ENCODE peak calls at places on chromosome 21, in seven cellular contexts. K is Peyer's patch, R is endodermal cell, E is IMR-90, Y is astrocyte of the cerebellum, Q is adrenal gland, C is fibroblast of pulmonary artery. J is an unnamed sample.

GRCh38 chr21:46421756-46422555 is 36.7 kb upstream of the DIP2A start:
- DNase-seq in K (no peak), R (no peak), E (no peak), Y (no peak), Q (no peak), C (no peak), J (no peak)

GRCh38 chr21:29316029-29316742 is 17.5 kb downstream of the BACH1 start:
- DNase-seq in K (no peak), R (no peak), E (no peak), Y (no peak), Q (no peak), C (no peak), J (no peak)

GRCh38 chr21:14120091-14120734 is 90.5 kb downstream of the LIPI start:
- DNase-seq in K (peak; percentile 64), R (peak; percentile 90), E (peak; percentile 8), Y (no peak), Q (peak; percentile 60), C (peak; percentile 4), J (no peak)

GRCh38 chr21:33027401-33028185 is 1.9 kb downstream of the OLIG2 start:
- DNase-seq in K (no peak), R (peak; percentile 75), E (no peak), Y (no peak), Q (no peak), C (no peak), J (no peak)

GRCh38 chr21:17343055-17343454 is 169.8 kb upstream of the CXADR start:
- DNase-seq in K (no peak), R (no peak), E (peak; percentile 13), Y (peak; percentile 5), Q (no peak), C (peak; percentile 35), J (no peak)

GRCh38 chr21:33293811-33294216 is 27.6 kb downstream of the IL10RB start:
- DNase-seq in K (no peak), R (no peak), E (no peak), Y (no peak), Q (no peak), C (no peak), J (no peak)

GRCh38 chr21:33345751-33346238 is 21.0 kb downstream of the IFNAR1 start:
- DNase-seq in K (no peak), R (no peak), E (no peak), Y (no peak), Q (no peak), C (no peak), J (no peak)

GRCh38 chr21:15841856-15842564 is 112.2 kb downstream of the USP25 start:
- DNase-seq in K (no peak), R (no peak), E (peak; percentile 75), Y (peak; percentile 90), Q (no peak), C (peak; percentile 80), J (no peak)

GRCh38 chr21:34924194-34924593 is 124.9 kb downstream of the RUNX1 start:
- DNase-seq in K (no peak), R (no peak), E (no peak), Y (no peak), Q (no peak), C (no peak), J (no peak)

GRCh38 chr21:15431053-15431452 is 298.7 kb upstream of the USP25 start:
- DNase-seq in K (no peak), R (peak; percentile 58), E (no peak), Y (no peak), Q (no peak), C (no peak), J (no peak)

GRCh38 chr21:29233611-29234540 is 64.8 kb upstream of the BACH1 start:
- DNase-seq in K (no peak), R (no peak), E (no peak), Y (no peak), Q (no peak), C (no peak), J (no peak)

GRCh38 chr21:37561506-37561905 is 194.9 kb downstream of the DYRK1A start:
- DNase-seq in K (no peak), R (no peak), E (no peak), Y (no peak), Q (peak; percentile 45), C (no peak), J (no peak)

GRCh38 chr21:29658934-29659203 is 280.9 kb downstream of the GRIK1 start:
- DNase-seq in K (no peak), R (no peak), E (no peak), Y (no peak), Q (no peak), C (no peak), J (no peak)

GRCh38 chr21:27314096-27314495 is 347.2 kb upstream of the ADAMTS5 start:
- DNase-seq in K (no peak), R (no peak), E (no peak), Y (no peak), Q (no peak), C (no peak), J (no peak)

GRCh38 chr21:32803651-32804050 is 32.1 kb upstream of the PAXBP1 start:
- DNase-seq in K (no peak), R (no peak), E (peak; percentile 30), Y (no peak), Q (no peak), C (peak; percentile 13), J (no peak)

GRCh38 chr21:14737922-14738321 is 191.8 kb upstream of the SAMSN1 start:
- DNase-seq in K (peak; percentile 73), R (no peak), E (peak; percentile 8), Y (peak; percentile 9), Q (peak; percentile 58), C (peak; percentile 68), J (peak; percentile 52)

GRCh38 chr21:35059742-35060141 is 10.6 kb upstream of the RUNX1 start:
- DNase-seq in K (no peak), R (no peak), E (peak; percentile 43), Y (no peak), Q (no peak), C (no peak), J (no peak)

GRCh38 chr21:28104346-28104745 is 888.3 kb downstream of the LTN1 start:
- DNase-seq in K (no peak), R (no peak), E (no peak), Y (no peak), Q (peak; percentile 69), C (no peak), J (no peak)

GRCh38 chr21:15943009-15943666 is 213.4 kb downstream of the USP25 start:
- DNase-seq in K (no peak), R (no peak), E (peak; percentile 4), Y (no peak), Q (no peak), C (peak; percentile 28), J (no peak)

GRCh38 chr21:41171210-41171609 is 3.2 kb downstream of the BACE2 start:
- DNase-seq in K (peak; percentile 61), R (no peak), E (no peak), Y (no peak), Q (no peak), C (peak; percentile 42), J (no peak)

GRCh38 chr21:15445327-15445726 is 284.5 kb upstream of the USP25 start:
- DNase-seq in K (no peak), R (peak; percentile 60), E (no peak), Y (no peak), Q (no peak), C (no peak), J (no peak)

GRCh38 chr21:31548688-31549087 is 110.8 kb upstream of the SOD1 start:
- DNase-seq in K (no peak), R (no peak), E (no peak), Y (no peak), Q (no peak), C (no peak), J (no peak)
- TF ChIP-seq CTCF in K (no peak), R (peak; percentile 51), E (no peak), Y (peak; percentile 15), Q (no peak), C (no peak), J (no peak)

DNA sequence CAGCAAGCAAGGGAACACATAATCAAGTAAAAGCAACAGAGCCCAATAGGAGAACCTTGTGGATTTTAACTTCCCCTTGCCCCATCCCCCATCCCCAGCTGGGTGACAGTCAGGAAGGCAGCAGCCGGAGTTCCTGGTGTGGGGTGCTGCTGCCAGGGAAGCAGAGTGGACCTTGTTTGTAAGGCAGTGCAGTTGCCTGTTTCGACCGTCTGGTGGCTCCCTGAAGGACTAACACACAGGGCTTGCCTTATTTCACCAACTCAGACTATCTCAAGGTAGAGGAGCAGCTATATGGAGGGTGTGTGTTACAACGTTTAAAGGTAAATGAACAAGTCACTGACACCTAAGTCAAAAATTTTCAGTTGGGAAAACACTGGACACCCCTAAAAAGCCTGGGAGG is 6.6 kb downstream of the KRTAP10-8 start:
- DNase-seq in K (peak; percentile 56), R (peak; percentile 77), E (peak; percentile 14), Y (no peak), Q (no peak), C (peak; percentile 20), J (no peak)
- TF ChIP-seq CTCF in K (no peak), R (peak; percentile 69), E (no peak), Y (no peak), Q (no peak), C (peak; percentile 26), J (no peak)

GRCh38 chr21:42313501-42313969 is 1.7 kb downstream of the TFF3 start:
- DNase-seq in K (peak; percentile 81), R (peak; percentile 86), E (no peak), Y (peak; percentile 12), Q (peak; percentile 70), C (no peak), J (no peak)

GRCh38 chr21:42310411-42311001 is 4.7 kb downstream of the TFF3 start:
- DNase-seq in K (no peak), R (peak; percentile 44), E (no peak), Y (no peak), Q (peak; percentile 48), C (no peak), J (peak; percentile 44)

GRCh38 chr21:42311160-42311559 is 4.0 kb downstream of the TFF3 start:
- DNase-seq in K (no peak), R (no peak), E (no peak), Y (no peak), Q (peak; percentile 43), C (no peak), J (peak; percentile 24)

GRCh38 chr21:42312626-42313104 is 2.5 kb downstream of the TFF3 start:
- DNase-seq in K (no peak), R (no peak), E (no peak), Y (no peak), Q (peak; percentile 42), C (no peak), J (no peak)

DNA sequence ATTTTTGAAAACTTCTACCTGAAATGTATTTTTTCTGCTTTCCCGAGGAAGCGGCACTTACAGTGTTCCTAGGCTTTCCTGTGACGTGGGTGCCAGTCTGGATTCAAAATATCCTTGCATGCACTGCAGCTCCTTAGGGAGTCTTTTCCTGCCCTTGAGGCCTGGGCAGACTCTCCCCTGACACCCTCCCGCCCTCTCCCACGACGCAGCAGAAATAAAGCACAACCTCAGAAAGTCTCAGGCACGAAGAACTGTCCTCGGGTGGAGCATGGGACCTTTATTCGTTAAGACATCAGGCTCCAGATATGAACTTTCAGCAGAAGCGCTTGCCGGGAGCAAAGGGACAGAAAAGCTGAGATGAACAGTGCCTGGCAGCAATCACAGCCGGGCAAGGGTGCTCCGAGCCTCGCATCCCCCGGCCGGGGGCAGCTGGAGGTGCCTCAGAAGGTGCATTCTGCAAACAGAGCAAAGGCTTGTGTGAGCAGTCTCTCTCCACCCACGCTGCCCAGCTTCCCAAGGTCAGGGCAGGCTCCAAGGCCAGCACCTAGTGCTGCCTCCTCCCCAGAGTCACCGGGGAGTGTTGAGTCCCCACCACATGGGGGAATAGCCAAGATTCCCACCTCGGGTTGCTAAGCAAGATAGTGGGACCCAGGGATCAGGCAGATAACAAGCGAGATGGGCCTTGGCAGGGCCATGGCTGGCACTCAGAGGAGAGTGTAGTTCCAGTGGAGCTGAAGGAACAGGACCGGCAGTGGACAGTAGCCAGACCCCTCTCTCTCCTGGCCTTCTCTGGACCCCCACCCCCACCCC is 3.2 kb downstream of the TFF3 start:
- DNase-seq in K (no peak), R (no peak), E (no peak), Y (no peak), Q (peak; percentile 53), C (no peak), J (peak; percentile 7)
- TF ChIP-seq CTCF in K (no peak), R (no peak), E (no peak), Y (no peak), Q (no peak), C (no peak), J (no peak)

GRCh38 chr21:45270306-45270821 is 17.3 kb downstream of the POFUT2 start:
- DNase-seq in K (peak; percentile 46), R (peak; percentile 72), E (no peak), Y (no peak), Q (peak; percentile 45), C (no peak), J (peak; percentile 9)
- TF ChIP-seq CTCF in K (no peak), R (peak; percentile 52), E (peak; percentile 21), Y (peak; percentile 22), Q (no peak), C (peak; percentile 27), J (no peak)